ENCODE peak calls at places on chromosomes 16 and 17, in five cellular contexts. Z is left ventricle myocardium inferior, A is A549, R is suprapubic skin, O is small intestine. Q is an unnamed sample.

GRCh38 chr16:82192665-82193064 is 22.6 kb upstream of the MPHOSPH6 start:
- DNase-seq in A (no peak), O (no peak), Z (no peak), R (no peak), Q (peak)

GRCh38 chr17:66679631-66680517 is 155.0 kb upstream of the CACNG5 start:
- DNase-seq in A (no peak), R (no peak), Z (no peak), O (no peak), Q (no peak)

GRCh38 chr17:81285894-81286293 is 9.2 kb downstream of the SLC38A10 start:
- DNase-seq in Z (no peak), A (no peak), O (no peak), R (no peak), Q (no peak)

GRCh38 chr17:51319186-51319585 is 58.8 kb downstream of the UTP18 start:
- DNase-seq in O (no peak), A (no peak), Z (no peak), R (no peak), Q (no peak)

GRCh38 chr16:9602201-9602600 is 510.8 kb downstream of the HAPSTR1 start:
- DNase-seq in O (no peak), Z (no peak), A (no peak), R (no peak), Q (no peak)

GRCh38 chr16:86087561-86088230 is 188.7 kb downstream of the IRF8 start:
- DNase-seq in A (no peak), O (no peak), Z (no peak), R (peak), Q (no peak)

GRCh38 chr16:50298591-50299507 is 32.5 kb downstream of the ADCY7 start:
- DNase-seq in Z (no peak), A (no peak), R (peak), O (no peak), Q (no peak)

GRCh38 chr16:49599281-49599680 is 225.7 kb downstream of the C16orf78 start:
- DNase-seq in A (no peak), O (no peak), R (no peak), Z (no peak), Q (no peak)

GRCh38 chr16:75138636-75139035 is 9.7 kb upstream of the ZFP1 start:
- DNase-seq in A (no peak), R (no peak), O (no peak), Z (no peak), Q (peak)

GRCh38 chr17:34361478-34362061 is 1.5 kb downstream of the CCL1 start:
- DNase-seq in A (peak), R (peak), Z (peak), O (peak), Q (peak)

GRCh38 chr17:19004601-19005441 is at the start of gene FAM83G:
- DNase-seq in Z (peak), A (peak), O (peak), R (no peak), Q (peak)

GRCh38 chr16:75288596-75289120 is 37.2 kb upstream of the BCAR1 start:
- DNase-seq in R (no peak), O (no peak), A (no peak), Z (no peak), Q (no peak)

GRCh38 chr17:31134526-31134925 is 39.7 kb downstream of the NF1 start:
- DNase-seq in Z (no peak), O (no peak), R (no peak), A (no peak), Q (no peak)

GRCh38 chr16:9670058-9670457 is 512.2 kb downstream of the GRIN2A start:
- DNase-seq in Z (no peak), R (no peak), O (no peak), A (no peak), Q (no peak)

GRCh38 chr16:76428858-76429257 is 151.7 kb downstream of the CNTNAP4 start:
- DNase-seq in R (no peak), O (no peak), Z (no peak), A (peak), Q (no peak)

GRCh38 chr17:64074704-64075484 is 54.5 kb upstream of the ICAM2 start:
- DNase-seq in A (peak), O (peak), R (no peak), Z (no peak), Q (no peak)

GRCh38 chr16:80751167-80751566 is 53.2 kb downstream of the CDYL2 start:
- DNase-seq in O (peak), A (no peak), R (no peak), Z (no peak), Q (peak)

GRCh38 chr16:30413116-30413806 is 5.9 kb downstream of the ZNF771 start:
- DNase-seq in R (no peak), Z (no peak), O (no peak), A (no peak), Q (no peak)

GRCh38 chr16:30417447-30418349 is 10.3 kb downstream of the ZNF771 start:
- DNase-seq in O (peak), A (peak), Z (peak), R (peak), Q (peak)

GRCh38 chr16:30416624-30417298 is 9.4 kb downstream of the ZNF771 start:
- DNase-seq in Z (no peak), R (no peak), A (no peak), O (no peak), Q (no peak)

GRCh38 chr16:30416047-30416603 is 8.7 kb downstream of the ZNF771 start:
- DNase-seq in R (no peak), A (no peak), O (no peak), Z (no peak), Q (no peak)

DNA sequence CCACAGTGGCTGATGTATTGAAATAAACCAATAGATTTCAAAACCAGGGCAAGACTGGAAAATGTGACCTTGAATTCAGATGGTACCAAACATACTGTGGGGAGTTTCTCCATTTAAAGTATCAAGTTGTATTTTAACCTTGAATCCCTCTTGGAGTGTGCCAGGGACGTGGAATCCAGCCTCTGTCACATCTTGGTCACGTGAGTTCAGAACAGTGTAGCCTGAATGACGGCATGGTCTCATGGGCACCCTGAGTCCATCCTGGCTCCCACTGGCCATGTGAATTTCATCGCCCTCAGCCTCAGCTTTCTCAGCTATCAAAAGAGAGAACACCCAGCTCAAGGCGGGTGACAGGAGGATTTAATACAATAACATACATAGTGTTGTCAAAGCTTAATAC is 6.8 kb downstream of the ZNF771 start:
- DNase-seq in R (no peak), Z (no peak), O (no peak), A (no peak), Q (no peak)
- H3K4me3 ChIP-seq in R (no peak), Z (no peak), O (no peak), A (no peak), Q (no peak)

GRCh38 chr16:27244363-27244755 is 24.2 kb downstream of the NSMCE1 start:
- DNase-seq in R (no peak), A (no peak), O (no peak), Z (no peak), Q (no peak)
- H3K27ac ChIP-seq in R (peak), A (no peak), O (no peak), Z (peak), Q (peak)

GRCh38 chr16:5467552-5467951 is 370.0 kb upstream of the EEF2KMT start:
- DNase-seq in Z (no peak), O (no peak), R (no peak), A (no peak), Q (no peak)
- H3K4me3 ChIP-seq in Z (no peak), O (no peak), R (no peak), A (no peak), Q (no peak)

DNA sequence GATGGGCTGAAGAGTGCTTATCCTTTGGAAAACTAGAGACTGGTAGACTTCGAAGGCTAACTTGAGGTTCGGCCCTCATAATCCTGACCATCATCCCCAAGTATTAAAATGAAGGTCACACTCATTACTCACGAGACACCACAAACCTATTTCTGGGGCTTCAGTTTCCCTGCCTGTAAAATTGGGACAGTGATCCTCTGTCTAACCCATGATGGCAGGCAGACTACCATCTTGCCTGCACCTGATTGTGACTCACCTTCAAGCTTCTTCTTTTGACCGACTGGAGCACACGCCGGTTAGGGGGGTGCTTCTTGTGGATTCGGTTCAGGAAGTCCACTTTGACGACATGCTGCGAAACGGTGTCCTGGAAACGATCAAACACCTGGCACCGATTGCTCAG is 14.2 kb upstream of the DHRS13 start:
- DNase-seq in Z (no peak), O (no peak), R (no peak), A (no peak), Q (no peak)
- H3K27ac ChIP-seq in Z (peak), O (no peak), R (no peak), A (no peak), Q (no peak)

GRCh38 chr17:83108709-83109108 is 29.3 kb downstream of the METRNL start:
- DNase-seq in Z (no peak), A (no peak), R (no peak), O (no peak), Q (no peak)

GRCh38 chr17:83109386-83109785 is 30.0 kb downstream of the METRNL start:
- DNase-seq in A (no peak), R (no peak), Z (no peak), O (no peak), Q (no peak)

GRCh38 chr17:83110755-83111154 is 31.3 kb downstream of the METRNL start:
- DNase-seq in R (no peak), O (no peak), A (no peak), Z (no peak), Q (peak)

GRCh38 chr17:83111516-83112282 is 32.3 kb downstream of the METRNL start:
- DNase-seq in R (no peak), A (no peak), Z (no peak), O (no peak), Q (no peak)

DNA sequence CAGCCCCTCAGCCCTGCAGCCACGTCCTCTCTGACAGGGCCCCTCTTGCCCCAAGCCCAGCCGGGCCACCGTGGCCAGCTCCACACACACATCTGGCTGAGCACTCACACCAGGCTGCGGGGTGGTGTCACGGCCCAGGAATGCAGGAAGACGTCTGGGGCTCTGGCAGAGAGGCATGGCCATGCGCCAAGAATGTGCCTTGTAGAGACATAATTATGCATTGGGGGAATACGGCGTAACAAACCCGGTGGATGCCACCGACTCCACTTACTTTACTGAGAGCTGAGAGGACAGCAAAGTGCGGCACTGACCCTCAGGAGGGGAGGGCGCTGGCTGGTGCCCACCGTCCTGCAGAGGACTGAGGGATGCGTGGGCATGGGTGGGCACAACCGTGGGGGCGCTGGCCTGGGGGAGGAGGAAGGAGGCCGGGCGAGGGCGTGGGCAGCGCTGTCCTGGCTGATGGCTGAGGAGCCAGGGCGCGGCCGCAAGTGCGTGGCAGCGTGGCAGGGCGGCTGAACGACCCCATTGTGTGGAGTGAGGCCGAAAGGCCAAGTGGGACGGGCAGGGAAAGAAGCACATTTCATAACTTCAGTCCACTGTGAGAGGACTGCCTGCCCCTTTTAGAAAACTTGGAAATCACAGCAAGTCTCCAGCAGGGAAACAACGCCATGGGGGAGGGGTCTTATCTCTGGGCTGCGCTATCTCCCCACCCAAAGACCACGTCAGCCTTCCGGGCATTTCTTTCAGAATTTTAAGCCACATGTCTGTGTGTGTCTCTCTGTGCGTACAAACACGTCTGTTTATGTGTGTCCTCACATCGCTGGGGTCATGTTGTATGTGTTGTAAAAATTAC is 30.6 kb downstream of the METRNL start:
- DNase-seq in R (peak), Z (peak), A (peak), O (peak), Q (peak)
- H3K4me3 ChIP-seq in R (peak), Z (peak), A (peak), O (no peak), Q (peak)

DNA sequence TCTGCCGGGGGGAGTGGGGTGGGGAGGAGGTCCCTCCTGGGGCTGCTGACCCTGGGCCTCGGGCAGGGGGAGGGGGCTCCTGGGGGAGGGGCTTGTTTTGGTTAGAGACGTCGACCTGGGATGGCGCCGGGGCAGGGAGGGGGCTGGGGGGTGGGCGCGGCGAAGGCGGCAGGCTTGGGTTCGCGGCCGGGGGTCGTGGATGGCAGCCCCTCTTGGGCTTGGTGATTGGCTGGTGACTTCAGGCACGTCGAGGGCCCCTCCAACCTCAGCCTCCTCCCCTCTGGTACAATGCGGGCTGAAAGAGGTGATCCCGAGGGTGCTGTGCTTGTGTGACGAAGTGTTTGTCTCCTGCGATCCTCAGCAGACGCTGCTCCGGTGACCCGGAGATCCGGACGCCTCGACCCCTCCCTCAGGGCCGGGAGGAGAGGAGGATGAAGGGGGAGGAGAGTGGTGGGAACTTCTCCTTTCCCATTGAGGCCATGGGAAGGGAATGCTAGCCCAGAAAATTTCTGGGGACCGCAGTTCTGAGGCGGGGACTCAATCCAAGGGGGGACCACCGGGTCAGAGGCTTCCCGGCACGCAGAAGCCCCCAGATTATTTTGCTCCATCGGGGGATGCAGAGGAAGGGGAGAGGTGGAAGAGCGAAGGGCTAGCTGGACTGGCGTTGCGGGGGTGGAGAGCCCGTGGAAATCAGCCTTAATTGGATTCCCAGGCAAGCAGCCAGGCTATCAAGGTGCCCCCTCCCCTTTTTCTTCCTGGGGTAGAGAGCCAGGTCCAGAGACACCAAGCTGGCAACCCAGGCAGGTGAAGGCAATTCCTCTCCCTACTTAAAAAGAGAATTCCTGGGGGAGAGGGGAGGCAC is 44.0 kb downstream of the RAI1 start:
- DNase-seq in A (no peak), R (no peak), O (no peak), Z (no peak), Q (no peak)
- H3K27ac ChIP-seq in A (no peak), R (no peak), O (no peak), Z (peak), Q (no peak)

DNA sequence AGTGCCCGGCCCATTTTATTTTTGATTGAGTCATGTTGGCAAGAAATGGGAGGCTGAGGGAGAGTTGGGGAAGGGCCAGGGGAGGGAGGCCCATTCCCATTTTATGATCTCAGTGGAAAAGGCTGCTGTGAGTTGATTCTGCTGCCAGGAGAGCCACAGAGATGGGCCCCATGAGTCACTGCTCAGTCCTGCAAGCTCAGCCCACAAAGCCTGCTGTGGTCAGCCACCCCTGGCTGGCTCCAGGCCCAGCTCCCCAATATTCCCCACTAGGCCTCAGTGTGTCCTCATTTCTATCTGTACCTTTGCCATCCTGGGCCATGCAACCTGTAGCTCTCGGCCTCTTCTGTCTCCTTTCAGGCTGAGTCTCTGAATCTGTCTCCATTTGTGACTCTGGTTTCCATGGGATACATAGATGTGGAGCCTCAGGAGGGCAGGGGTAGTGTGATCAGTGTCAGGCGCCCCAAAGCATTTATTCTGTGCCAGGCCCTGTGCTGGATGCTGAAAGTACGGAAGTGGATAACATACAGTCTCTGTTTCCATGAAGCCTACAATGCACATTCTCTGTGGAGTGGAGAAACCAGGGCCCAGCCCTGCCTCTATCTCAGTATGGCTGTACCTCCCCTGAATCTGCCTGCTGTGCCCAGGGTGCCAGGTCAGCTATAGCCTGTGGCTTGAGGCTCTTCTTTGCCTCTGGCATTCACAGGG is 1.9 kb upstream of the PLEKHG4 start:
- DNase-seq in O (no peak), Z (no peak), R (no peak), A (peak), Q (peak)
- H3K4me3 ChIP-seq in O (no peak), Z (no peak), R (peak), A (peak), Q (peak)